ENCODE peak calls at places on chromosomes 3 and 15, in nine cellular contexts. P, K, J, U, D, M, O, V and S are unnamed samples.
A peak's percentile ranks its signal among the peaks of the same experiment; 100 is the strongest.

GRCh38 chr3:139710212-139710611 is 32.4 kb upstream of the NMNAT3 start:
- DNase-seq in P (no peak), K (no peak), J (no peak), U (no peak), D (no peak), M (no peak), O (no peak), V (no peak), S (no peak)

GRCh38 chr3:56251343-56251945 is 216.8 kb downstream of the ERC2 start:
- DNase-seq in P (peak; percentile 66), K (peak; percentile 19), J (peak; percentile 24), U (peak; percentile 33), D (no peak), M (peak; percentile 26), O (no peak), V (no peak), S (peak; percentile 18)

GRCh38 chr15:97652700-97653167 is 307.8 kb upstream of the ARRDC4 start:
- DNase-seq in P (peak; percentile 4), K (no peak), J (no peak), U (no peak), D (no peak), M (no peak), O (no peak), V (no peak), S (no peak)

GRCh38 chr15:28273468-28273867 is 48.5 kb downstream of the HERC2 start:
- DNase-seq in P (peak; percentile 38), K (no peak), J (no peak), U (no peak), D (no peak), M (no peak), O (no peak), V (no peak), S (no peak)

GRCh38 chr3:155426524-155427230 is 133.2 kb upstream of the STRIT1 start:
- DNase-seq in P (no peak), K (no peak), J (no peak), U (no peak), D (no peak), M (no peak), O (peak; percentile 26), V (no peak), S (peak; percentile 7)

GRCh38 chr15:35545316-35545824 is 595 bp downstream of the DPH6 start:
- DNase-seq in P (peak; percentile 77), K (peak; percentile 51), J (peak; percentile 21), U (peak; percentile 44), D (peak; percentile 37), M (peak; percentile 32), O (no peak), V (peak; percentile 52), S (peak; percentile 73)

GRCh38 chr3:31877559-31877958 is 103.5 kb downstream of the OSBPL10 start:
- DNase-seq in P (no peak), K (no peak), J (no peak), U (no peak), D (no peak), M (no peak), O (no peak), V (no peak), S (no peak)

GRCh38 chr3:177597325-177598109 is 400.2 kb upstream of the TBL1XR1 start:
- DNase-seq in P (peak; percentile 65), K (peak; percentile 63), J (no peak), U (peak; percentile 30), D (peak; percentile 54), M (no peak), O (no peak), V (peak; percentile 77), S (no peak)

GRCh38 chr3:177875786-177876476 is 660.3 kb upstream of the KCNMB2 start:
- DNase-seq in P (no peak), K (no peak), J (no peak), U (no peak), D (no peak), M (no peak), O (no peak), V (no peak), S (no peak)

GRCh38 chr3:171950373-171950772 is 89.0 kb upstream of the FNDC3B start:
- DNase-seq in P (peak; percentile 72), K (no peak), J (peak; percentile 28), U (no peak), D (no peak), M (no peak), O (no peak), V (no peak), S (no peak)

GRCh38 chr3:14131134-14131533 is 6.3 kb downstream of the TMEM43 start:
- DNase-seq in P (no peak), K (no peak), J (no peak), U (no peak), D (no peak), M (no peak), O (no peak), V (no peak), S (no peak)

GRCh38 chr15:67879440-67880129 is 39.7 kb upstream of the RNU6-1 start:
- DNase-seq in P (no peak), K (no peak), J (no peak), U (no peak), D (no peak), M (no peak), O (peak; percentile 47), V (no peak), S (no peak)

GRCh38 chr3:111668912-111669488 is 73.9 kb upstream of the ZBED2 start:
- DNase-seq in P (peak; percentile 63), K (no peak), J (peak; percentile 47), U (no peak), D (no peak), M (peak; percentile 9), O (no peak), V (no peak), S (peak; percentile 61)

GRCh38 chr15:68794307-68794706 is 26.4 kb downstream of the ANP32A start:
- DNase-seq in P (no peak), K (no peak), J (no peak), U (no peak), D (no peak), M (no peak), O (no peak), V (no peak), S (no peak)

GRCh38 chr3:123660276-123660675 is 75.4 kb upstream of the HACD2 start:
- DNase-seq in P (no peak), K (no peak), J (no peak), U (no peak), D (no peak), M (no peak), O (no peak), V (no peak), S (no peak)

GRCh38 chr3:7306900-7307299 is 446.0 kb downstream of the GRM7 start:
- DNase-seq in P (peak; percentile 51), K (no peak), J (no peak), U (no peak), D (no peak), M (no peak), O (no peak), V (no peak), S (no peak)

GRCh38 chr3:192772495-192772894 is 45.2 kb upstream of the FGF12 start:
- DNase-seq in P (peak; percentile 19), K (no peak), J (peak; percentile 12), U (no peak), D (no peak), M (no peak), O (no peak), V (peak; percentile 69), S (no peak)

GRCh38 chr15:92930061-92930460 is 29.9 kb downstream of the CHD2 start:
- DNase-seq in P (no peak), K (no peak), J (no peak), U (no peak), D (no peak), M (no peak), O (no peak), V (no peak), S (no peak)

GRCh38 chr3:3800076-3800448 is 831 bp downstream of the LRRN1 start:
- DNase-seq in P (no peak), K (no peak), J (no peak), U (peak; percentile 35), D (peak; percentile 18), M (no peak), O (no peak), V (peak; percentile 50), S (no peak)

DNA sequence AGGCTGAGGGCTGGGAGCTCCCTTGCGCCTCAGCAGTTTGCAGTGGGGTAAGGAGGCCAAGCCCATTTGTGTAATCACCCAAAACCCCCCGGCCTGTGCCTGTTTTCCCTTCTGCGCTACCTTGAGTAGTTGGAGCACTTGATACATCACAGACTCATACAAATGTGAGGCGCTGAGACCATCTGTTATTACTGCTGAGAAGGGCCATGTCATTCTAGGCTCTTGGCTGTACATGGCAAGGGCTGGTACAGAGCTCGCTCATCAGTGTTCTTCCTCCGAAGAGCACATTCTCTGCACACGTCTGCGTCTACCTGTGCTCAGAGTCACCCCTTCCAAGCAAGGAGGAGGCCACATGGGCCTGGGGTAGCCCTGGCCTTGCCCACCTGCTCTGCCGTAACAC is 9.3 kb downstream of the PLA2G4B start:
- DNase-seq in P (no peak), K (no peak), J (no peak), U (no peak), D (no peak), M (no peak), O (no peak), V (no peak), S (no peak)
- TF ChIP-seq POLR2A in P (no peak), K (no peak), J (no peak), U (no peak), D (no peak), M (no peak), O (no peak), V (no peak), S (no peak)

GRCh38 chr3:115646027-115646690 is 22.8 kb downstream of the GAP43 start:
- DNase-seq in P (no peak), K (no peak), J (no peak), U (no peak), D (no peak), M (no peak), O (no peak), V (no peak), S (no peak)
- TF ChIP-seq POLR2A in P (no peak), K (no peak), J (no peak), U (no peak), D (no peak), M (no peak), O (no peak), V (no peak), S (no peak)

GRCh38 chr3:115146418-115147328 is at the start of gene ZBTB20:
- DNase-seq in P (peak; percentile 76), K (peak; percentile 77), J (peak; percentile 29), U (peak; percentile 49), D (peak; percentile 60), M (peak; percentile 60), O (peak; percentile 94), V (no peak), S (peak; percentile 86)
- TF ChIP-seq POLR2A in P (peak; percentile 65), K (no peak), J (no peak), U (peak; percentile 38), D (peak; percentile 14), M (peak; percentile 73), O (peak; percentile 43), V (no peak), S (peak; percentile 54)

GRCh38 chr3:53230041-53230621 is 25.7 kb downstream of the TKT start:
- DNase-seq in P (no peak), K (no peak), J (no peak), U (no peak), D (no peak), M (no peak), O (no peak), V (peak; percentile 40), S (no peak)
- TF ChIP-seq POLR2A in P (no peak), K (no peak), J (no peak), U (no peak), D (no peak), M (no peak), O (no peak), V (no peak), S (no peak)